ENCODE peak calls at places on chromosomes 1 and 21, in eight cellular contexts. G is SHP77; U is psoas muscle; Y is OCI-M1; K is IMR-90; D is A172; H is activated CD4-positive, alpha-beta T cell treated with anti-CD3 and anti-CD28 coated beads, Interleukin-2, amount 50 U/mL, for 1 hour; C is stimulated activated CD8-positive, alpha-beta memory T cell treated with anti-CD3 and anti-CD28 coated beads, Interleukin-7, amount 100 ng/mL, for 24 hours. W is an unnamed sample.
A peak's percentile ranks its signal among the peaks of the same experiment; 100 is the strongest.

GRCh38 chr1:31744165-31744888 is 19.8 kb downstream of the ADGRB2 start:
- DNase-seq in D (no peak), K (no peak), H (no peak), U (no peak), C (no peak), Y (no peak), G (no peak), W (no peak)

GRCh38 chr1:106879538-106879937 is 176.9 kb upstream of the PRMT6 start:
- DNase-seq in C (no peak), Y (no peak), G (peak; percentile 15), U (peak; percentile 58), H (no peak), D (no peak), K (no peak), W (no peak)

GRCh38 chr1:88519156-88519555 is 164.9 kb upstream of the PKN2 start:
- DNase-seq in Y (no peak), C (no peak), D (no peak), H (no peak), U (no peak), K (peak; percentile 49), G (no peak), W (no peak)

GRCh38 chr1:183163311-183163710 is 22.8 kb upstream of the LAMC2 start:
- DNase-seq in G (no peak), K (peak; percentile 95), D (peak; percentile 95), U (no peak), C (no peak), Y (no peak), H (no peak), W (no peak)

GRCh38 chr1:101051688-101052638 is 26.4 kb upstream of the DPH5 start:
- DNase-seq in K (no peak), C (no peak), D (no peak), U (no peak), Y (peak; percentile 44), H (no peak), G (no peak), W (no peak)

GRCh38 chr1:31374511-31375196 is 1.8 kb upstream of the FABP3 start:
- DNase-seq in U (peak; percentile 79), D (peak; percentile 56), H (no peak), K (peak; percentile 67), Y (no peak), G (no peak), C (no peak), W (no peak)

GRCh38 chr21:35352066-35352770 is 303.1 kb upstream of the RUNX1 start:
- DNase-seq in H (no peak), D (no peak), K (peak; percentile 71), G (no peak), C (no peak), Y (peak; percentile 20), U (no peak), W (no peak)

GRCh38 chr1:94156226-94156625 is 35.3 kb upstream of the ABCA4 start:
- DNase-seq in D (no peak), C (no peak), G (no peak), K (peak; percentile 31), H (no peak), Y (no peak), U (no peak), W (no peak)

GRCh38 chr1:173451981-173452380 is 25.2 kb upstream of the PRDX6 start:
- DNase-seq in G (no peak), D (no peak), U (no peak), H (no peak), K (peak; percentile 56), C (no peak), Y (no peak), W (no peak)

GRCh38 chr1:93977546-93977945 is 68.3 kb upstream of the GCLM start:
- DNase-seq in Y (no peak), D (peak; percentile 11), K (peak; percentile 78), U (no peak), C (no peak), H (no peak), G (no peak), W (no peak)

GRCh38 chr1:171127481-171127880 is 36.8 kb downstream of the FMO3 start:
- DNase-seq in C (no peak), G (no peak), H (no peak), K (peak; percentile 85), Y (no peak), D (no peak), U (no peak), W (no peak)

GRCh38 chr1:236545621-236546169 is 21.9 kb downstream of the LGALS8 start:
- DNase-seq in C (no peak), Y (no peak), D (no peak), K (no peak), H (no peak), U (no peak), G (no peak), W (no peak)

GRCh38 chr1:39269349-39269748 is 64.9 kb downstream of the MACF1 start:
- DNase-seq in U (no peak), D (no peak), H (no peak), G (no peak), Y (no peak), K (no peak), C (no peak), W (no peak)

GRCh38 chr1:85734961-85735360 is 26.7 kb upstream of the ZNHIT6 start:
- DNase-seq in C (no peak), Y (no peak), K (no peak), D (no peak), U (no peak), H (no peak), G (no peak), W (no peak)

GRCh38 chr1:34127006-34128000 is 37.7 kb downstream of the CSMD2 start:
- DNase-seq in H (no peak), K (no peak), C (no peak), U (no peak), G (no peak), D (no peak), Y (no peak), W (no peak)

GRCh38 chr1:103560427-103560826 is 11.0 kb upstream of the AMY2B start:
- DNase-seq in Y (no peak), K (no peak), C (no peak), G (no peak), H (no peak), D (no peak), U (no peak), W (no peak)

GRCh38 chr1:152932170-152932811 is 14.7 kb upstream of the SPRR5 start:
- DNase-seq in G (no peak), H (no peak), D (no peak), K (no peak), U (no peak), Y (no peak), C (no peak), W (no peak)

GRCh38 chr1:116755681-116756080 is 1.5 kb downstream of the CD2 start:
- DNase-seq in D (no peak), H (no peak), U (no peak), K (no peak), G (no peak), C (no peak), Y (no peak), W (no peak)

GRCh38 chr1:54842963-54843362 is 41.8 kb upstream of the TTC22 start:
- DNase-seq in Y (no peak), D (no peak), G (no peak), H (no peak), U (no peak), K (no peak), C (no peak), W (no peak)

GRCh38 chr1:20603473-20604464 is 14.9 kb downstream of the CDA start:
- DNase-seq in G (no peak), D (peak; percentile 85), H (no peak), U (no peak), K (peak; percentile 96), C (no peak), Y (no peak), W (no peak)

GRCh38 chr1:19028546-19029129 is 72.2 kb upstream of the IFFO2 start:
- DNase-seq in U (no peak), G (no peak), K (no peak), C (no peak), D (no peak), Y (no peak), H (no peak), W (no peak)

GRCh38 chr1:214192825-214193643 is 87.9 kb upstream of the SMYD2 start:
- DNase-seq in D (no peak), H (no peak), G (no peak), C (no peak), Y (no peak), U (no peak), K (no peak), W (no peak)

GRCh38 chr1:22279735-22280134 is 136.8 kb upstream of the WNT4 start:
- DNase-seq in K (no peak), C (no peak), D (no peak), U (no peak), G (no peak), H (no peak), Y (no peak), W (no peak)